ENCODE peak calls at places on chromosomes 11 and 22, in eight cellular contexts. V is sigmoid colon, E is kidney epithelial cell, U is cardiac fibroblast, R is Caco-2, T is colonic mucosa, N is B cell, L is epithelial cell of esophagus. X is an unnamed sample.

GRCh38 chr22:44532466-44533025 is 34.5 kb upstream of the RTL6 start:
- DNase-seq in N (no peak), R (no peak), T (no peak), L (no peak), E (no peak), V (no peak), U (no peak), X (no peak)

GRCh38 chr11:844693-845644 is 2.3 kb downstream of the TSPAN4 start:
- DNase-seq in V (peak; percentile 99), E (no peak), T (peak; percentile 86), U (peak; percentile 89), R (no peak), N (no peak), L (peak; percentile 29), X (no peak)

GRCh38 chr11:13924801-13925327 is 37.7 kb upstream of the SPON1 start:
- DNase-seq in T (no peak), E (no peak), R (no peak), U (peak; percentile 3), L (no peak), V (no peak), N (peak; percentile 20), X (no peak)

GRCh38 chr11:2586793-2587131 is 113.0 kb downstream of the KCNQ1OT1 start:
- DNase-seq in N (no peak), T (no peak), L (no peak), R (no peak), V (no peak), U (no peak), E (no peak), X (no peak)

GRCh38 chr22:31350410-31350863 is 4.3 kb upstream of the PATZ1 start:
- DNase-seq in T (peak; percentile 33), R (no peak), L (no peak), V (no peak), U (peak; percentile 22), E (no peak), N (no peak), X (no peak)

GRCh38 chr22:20607157-20607907 is 99.9 kb downstream of the MED15 start:
- DNase-seq in R (no peak), L (no peak), V (no peak), N (no peak), E (no peak), T (no peak), U (no peak), X (no peak)

GRCh38 chr22:49372530-49373288 is 455.0 kb downstream of the BRD1 start:
- DNase-seq in N (no peak), E (no peak), U (peak; percentile 2), V (no peak), T (peak; percentile 12), L (no peak), R (no peak), X (no peak)

GRCh38 chr11:2108675-2109481 is 30.3 kb downstream of the IGF2 start:
- DNase-seq in V (no peak), T (no peak), U (no peak), R (no peak), L (no peak), E (no peak), N (no peak), X (no peak)

GRCh38 chr11:10625281-10625981 is 57.0 kb upstream of the LYVE1 start:
- DNase-seq in E (no peak), N (no peak), R (no peak), V (peak; percentile 68), L (no peak), U (no peak), T (no peak), X (no peak)

GRCh38 chr22:49760630-49761571 is 66.8 kb downstream of the BRD1 start:
- DNase-seq in E (no peak), U (no peak), V (no peak), L (no peak), T (peak; percentile 27), R (peak; percentile 31), N (no peak), X (no peak)

GRCh38 chr11:40125054-40125453 is 1334.4 kb downstream of the LRRC4C start:
- DNase-seq in L (no peak), R (no peak), U (no peak), N (no peak), E (no peak), T (no peak), V (no peak), X (no peak)

GRCh38 chr11:85953491-85954143 is 98.4 kb downstream of the CCDC83 start:
- DNase-seq in U (peak; percentile 86), N (no peak), R (no peak), L (no peak), E (no peak), V (no peak), T (no peak), X (no peak)

GRCh38 chr11:129702410-129703390 is 112.9 kb upstream of the TMEM45B start:
- DNase-seq in T (no peak), U (no peak), V (no peak), N (no peak), L (peak; percentile 95), E (no peak), R (peak; percentile 32), X (no peak)

GRCh38 chr11:127651175-127651887 is 650.8 kb upstream of the KIRREL3 start:
- DNase-seq in V (no peak), U (peak; percentile 73), N (no peak), R (no peak), E (peak; percentile 77), T (no peak), L (peak; percentile 16), X (peak; percentile 67)

GRCh38 chr11:101264303-101264702 is 134.7 kb upstream of the PGR start:
- DNase-seq in R (no peak), V (no peak), T (no peak), U (no peak), N (no peak), E (no peak), L (no peak), X (no peak)

GRCh38 chr11:29159552-29160465 is 857.0 kb downstream of the KCNA4 start:
- DNase-seq in E (no peak), T (peak; percentile 37), V (no peak), R (peak; percentile 55), N (no peak), U (peak; percentile 91), L (peak; percentile 72), X (no peak)

GRCh38 chr11:84524422-84525051 is 1102.6 kb downstream of the DLG2 start:
- DNase-seq in T (no peak), N (no peak), L (peak; percentile 32), E (no peak), R (no peak), V (no peak), U (peak; percentile 61), X (no peak)

GRCh38 chr11:1384206-1384965 is 5.3 kb upstream of the BRSK2 start:
- DNase-seq in V (no peak), N (no peak), L (no peak), T (no peak), U (no peak), E (no peak), R (no peak), X (no peak)

GRCh38 chr11:70650075-70650909 is 252.0 kb downstream of the CTTN start:
- DNase-seq in T (peak; percentile 66), U (peak; percentile 62), V (no peak), R (peak; percentile 84), E (peak; percentile 23), L (peak; percentile 71), N (no peak), X (no peak)

GRCh38 chr11:3737386-3737933 is 59.9 kb downstream of the NUP98 start:
- DNase-seq in N (no peak), U (no peak), L (no peak), E (no peak), V (no peak), T (no peak), R (no peak), X (no peak)
- TF ChIP-seq CTCF in N (no peak), U (no peak), L (no peak), E (no peak), V (no peak), T (no peak), R (no peak), X (no peak)

DNA sequence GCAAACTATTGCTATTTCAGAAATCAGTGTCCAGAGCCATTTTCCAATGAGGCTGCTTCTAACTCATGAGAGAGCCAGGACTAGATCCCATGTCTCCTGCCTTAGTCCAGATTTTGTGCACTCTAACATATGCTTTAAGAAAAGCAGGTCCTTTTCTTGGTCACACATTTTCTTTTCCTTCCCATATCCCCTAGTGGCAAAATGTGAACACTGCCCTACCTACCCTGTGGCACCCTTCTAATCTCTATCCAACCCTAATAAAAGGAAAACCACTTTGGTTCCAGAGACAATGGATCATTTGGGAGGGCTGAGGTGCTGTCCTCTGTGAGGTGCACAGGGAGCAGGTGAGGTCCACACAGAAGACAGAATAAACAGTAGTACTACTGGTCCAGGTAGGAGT is 72.0 kb upstream of the DDI1 start:
- DNase-seq in U (no peak), T (no peak), L (no peak), V (no peak), N (no peak), R (no peak), E (no peak), X (no peak)
- TF ChIP-seq CTCF in U (no peak), T (no peak), L (peak; percentile 23), V (no peak), N (no peak), R (peak; percentile 13), E (no peak), X (peak; percentile 23)

GRCh38 chr22:39559456-39560105 is 11.0 kb upstream of the CACNA1I start:
- DNase-seq in V (no peak), E (no peak), T (no peak), L (no peak), N (no peak), U (no peak), R (no peak), X (no peak)

GRCh38 chr22:39560127-39560526 is 10.4 kb upstream of the CACNA1I start:
- DNase-seq in V (no peak), E (no peak), N (no peak), T (no peak), L (no peak), R (no peak), U (no peak), X (no peak)

GRCh38 chr22:39556970-39557811 is 13.4 kb upstream of the CACNA1I start:
- DNase-seq in T (no peak), U (peak; percentile 8), N (peak; percentile 75), L (peak; percentile 33), E (no peak), R (no peak), V (no peak), X (no peak)

GRCh38 chr22:39558950-39559349 is 11.6 kb upstream of the CACNA1I start:
- DNase-seq in R (no peak), E (no peak), V (no peak), N (no peak), T (no peak), U (no peak), L (no peak), X (no peak)

DNA sequence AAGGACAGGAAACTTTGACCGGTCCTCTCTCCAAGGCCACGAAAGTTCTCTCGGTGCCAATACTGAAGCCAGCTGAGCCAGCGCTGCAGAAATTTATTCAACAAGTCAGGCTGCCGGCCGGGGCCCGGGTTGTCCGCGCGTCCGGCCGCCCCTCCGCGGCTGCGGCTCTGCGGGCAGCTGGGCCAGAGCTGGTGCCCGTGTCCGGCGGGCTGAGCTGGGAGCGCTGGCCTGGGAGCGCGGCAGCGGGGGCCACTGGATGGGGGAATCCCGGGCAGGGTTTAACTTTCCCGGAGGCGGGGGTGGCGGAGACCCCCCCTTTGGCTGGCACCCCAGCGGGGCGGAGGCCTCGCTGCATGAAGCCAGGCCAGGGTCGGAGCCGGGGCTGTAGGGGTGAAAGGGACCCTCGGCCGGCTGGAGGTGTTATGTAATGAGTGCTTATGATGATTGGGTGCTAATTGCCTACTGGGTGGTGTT is 12.3 kb upstream of the CACNA1I start:
- DNase-seq in T (no peak), U (no peak), N (no peak), V (no peak), L (no peak), R (no peak), E (no peak), X (no peak)
- TF ChIP-seq CTCF in T (no peak), U (no peak), N (no peak), V (no peak), L (no peak), R (no peak), E (no peak), X (no peak)

GRCh38 chr11:76214968-76215548 is 8.8 kb upstream of the WNT11 start:
- DNase-seq in L (no peak), R (no peak), T (no peak), U (no peak), N (no peak), V (no peak), E (no peak), X (no peak)
- TF ChIP-seq CTCF in L (no peak), R (no peak), T (no peak), U (no peak), N (no peak), V (no peak), E (no peak), X (no peak)